ENCODE peak calls at places on chromosomes 16 and 17, in eight cellular contexts. W is HCT116, A is breast epithelium, K is prostate gland, Q is GM12878, B is GM12891, O is K562, U is spleen. S is an unnamed sample.

GRCh38 chr16:57502048-57502775 is 15.9 kb upstream of the DOK4 start:
- DNase-seq in W (no peak), A (no peak), K (no peak), Q (no peak), B (no peak), O (no peak), U (no peak), S (no peak)

GRCh38 chr17:79951361-79952264 is 84.1 kb downstream of the TBC1D16 start:
- DNase-seq in W (no peak), A (no peak), K (peak), Q (no peak), B (no peak), O (no peak), U (no peak), S (no peak)

GRCh38 chr16:49407873-49408565 is 34.4 kb downstream of the C16orf78 start:
- DNase-seq in W (peak), A (peak), K (peak), Q (peak), B (peak), O (peak), U (peak), S (peak)

GRCh38 chr17:81230043-81230820 is 7.5 kb upstream of the CEP131 start:
- DNase-seq in W (no peak), A (no peak), K (no peak), Q (no peak), B (peak), O (peak), U (no peak), S (no peak)

GRCh38 chr16:14334366-14335105 is 263.4 kb downstream of the MRTFB start:
- DNase-seq in W (no peak), A (peak), K (no peak), Q (no peak), B (no peak), O (no peak), U (no peak), S (no peak)

GRCh38 chr16:23020084-23020483 is 129.2 kb downstream of the USP31 start:
- DNase-seq in W (no peak), A (no peak), K (no peak), Q (no peak), B (no peak), O (peak), U (no peak), S (no peak)

GRCh38 chr16:87203060-87203656 is 114.0 kb downstream of the C16orf95 start:
- DNase-seq in W (peak), A (no peak), K (no peak), Q (no peak), B (peak), O (peak), U (no peak), S (peak)

GRCh38 chr17:66459811-66460270 is 157.4 kb downstream of the PRKCA start:
- DNase-seq in W (peak), A (no peak), K (no peak), Q (no peak), B (no peak), O (no peak), U (no peak), S (peak)

GRCh38 chr17:66301864-66302741 is at the start of gene PRKCA:
- DNase-seq in W (peak), A (peak), K (peak), Q (no peak), B (peak), O (peak), U (peak), S (peak)

GRCh38 chr17:11598274-11599221 is at the start of gene DNAH9:
- DNase-seq in W (no peak), A (peak), K (peak), Q (no peak), B (peak), O (peak), U (peak), S (peak)

GRCh38 chr17:17303010-17303846 is at the start of gene NT5M:
- DNase-seq in W (no peak), A (peak), K (peak), Q (no peak), B (peak), O (peak), U (peak), S (peak)
- TF ChIP-seq POLR2AphosphoS5 in W (peak), A (no peak), K (peak), Q (peak), B (no peak), O (peak), U (peak), S (no peak)

GRCh38 chr16:7303677-7304200 is 28.9 kb upstream of the RBFOX1 start:
- DNase-seq in W (no peak), A (no peak), K (no peak), Q (no peak), B (no peak), O (no peak), U (no peak), S (no peak)
- TF ChIP-seq POLR2AphosphoS5 in W (no peak), A (no peak), K (no peak), Q (no peak), B (no peak), O (no peak), U (no peak), S (no peak)

DNA sequence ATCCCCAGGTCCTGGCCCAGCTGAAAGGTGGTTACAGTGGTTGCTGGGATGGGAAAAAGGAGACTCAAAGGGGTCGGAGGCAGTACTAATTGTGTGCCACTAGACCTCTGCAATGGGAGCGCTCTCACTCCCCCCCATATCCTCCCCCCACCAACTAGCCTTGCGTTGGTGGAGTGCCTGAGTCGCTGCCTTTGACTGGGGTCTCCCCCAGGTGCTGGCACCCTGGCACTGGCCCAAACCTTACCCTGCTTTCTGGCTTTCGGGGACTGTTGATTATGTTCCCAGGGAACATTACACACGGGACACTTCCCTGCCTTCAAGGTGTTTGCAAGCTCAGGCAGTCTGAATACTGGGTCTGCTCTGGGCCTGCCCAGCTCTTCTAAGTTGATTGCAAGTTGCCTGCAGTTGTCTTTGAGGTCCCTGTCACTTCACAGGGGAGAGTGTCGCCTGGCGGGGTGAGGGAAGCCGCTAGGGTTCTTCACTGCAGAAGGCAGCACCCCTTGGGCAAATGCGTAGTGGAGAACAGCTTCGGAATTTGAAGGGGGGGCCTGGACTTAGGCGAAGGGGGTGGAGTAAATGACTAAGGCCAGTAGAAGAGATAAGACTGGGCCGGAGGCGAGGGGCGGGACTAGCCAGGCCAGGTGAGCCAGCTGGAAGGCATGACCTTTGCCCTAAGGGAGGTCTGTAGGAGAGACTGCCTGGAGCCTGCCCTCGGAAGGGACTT is 98.0 kb downstream of the RAB11FIP4 start:
- DNase-seq in W (peak), A (no peak), K (no peak), Q (no peak), B (no peak), O (peak), U (no peak), S (peak)
- TF ChIP-seq POLR2AphosphoS5 in W (no peak), A (no peak), K (no peak), Q (no peak), B (no peak), O (no peak), U (no peak), S (peak)

GRCh38 chr17:43024407-43025289 is at the start of gene RND2:
- DNase-seq in W (peak), A (peak), K (peak), Q (peak), B (peak), O (peak), U (peak), S (peak)
- TF ChIP-seq POLR2AphosphoS5 in W (peak), A (peak), K (peak), Q (no peak), B (no peak), O (peak), U (peak), S (no peak)

DNA sequence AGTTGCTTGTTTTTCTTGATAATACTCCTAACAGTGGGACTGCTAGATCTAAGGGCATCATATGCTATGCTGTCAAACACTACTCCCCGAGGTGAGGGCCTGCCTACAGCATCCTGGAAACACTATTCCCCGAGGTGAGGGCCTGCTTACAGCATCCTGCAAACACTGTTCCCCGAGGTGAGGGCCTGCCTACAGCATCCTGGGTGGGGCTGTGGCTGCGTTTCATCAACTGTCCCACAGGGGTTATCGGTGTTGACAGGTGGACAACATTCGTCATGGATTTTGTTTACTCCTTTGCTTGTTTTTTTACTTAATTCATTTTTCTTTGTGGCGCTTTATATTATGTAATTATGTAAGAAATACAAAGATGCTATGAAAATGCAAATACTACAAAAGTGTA is 22.5 kb downstream of the NPRL3 start:
- DNase-seq in W (no peak), A (no peak), K (no peak), Q (no peak), B (no peak), O (peak), U (no peak), S (no peak)
- TF ChIP-seq POLR2AphosphoS5 in W (no peak), A (no peak), K (no peak), Q (no peak), B (no peak), O (no peak), U (no peak), S (no peak)

GRCh38 chr17:7627250-7628121 is at the start of gene SAT2:
- DNase-seq in W (peak), A (peak), K (peak), Q (peak), B (peak), O (peak), U (peak), S (peak)
- TF ChIP-seq POLR2AphosphoS5 in W (peak), A (peak), K (peak), Q (peak), B (no peak), O (peak), U (peak), S (peak)

GRCh38 chr16:60225541-60225940 is 1491.4 kb upstream of the GOT2 start:
- DNase-seq in W (no peak), A (no peak), K (no peak), Q (no peak), B (no peak), O (no peak), U (no peak), S (no peak)
- TF ChIP-seq POLR2AphosphoS5 in W (no peak), A (no peak), K (no peak), Q (no peak), B (no peak), O (no peak), U (no peak), S (no peak)

DNA sequence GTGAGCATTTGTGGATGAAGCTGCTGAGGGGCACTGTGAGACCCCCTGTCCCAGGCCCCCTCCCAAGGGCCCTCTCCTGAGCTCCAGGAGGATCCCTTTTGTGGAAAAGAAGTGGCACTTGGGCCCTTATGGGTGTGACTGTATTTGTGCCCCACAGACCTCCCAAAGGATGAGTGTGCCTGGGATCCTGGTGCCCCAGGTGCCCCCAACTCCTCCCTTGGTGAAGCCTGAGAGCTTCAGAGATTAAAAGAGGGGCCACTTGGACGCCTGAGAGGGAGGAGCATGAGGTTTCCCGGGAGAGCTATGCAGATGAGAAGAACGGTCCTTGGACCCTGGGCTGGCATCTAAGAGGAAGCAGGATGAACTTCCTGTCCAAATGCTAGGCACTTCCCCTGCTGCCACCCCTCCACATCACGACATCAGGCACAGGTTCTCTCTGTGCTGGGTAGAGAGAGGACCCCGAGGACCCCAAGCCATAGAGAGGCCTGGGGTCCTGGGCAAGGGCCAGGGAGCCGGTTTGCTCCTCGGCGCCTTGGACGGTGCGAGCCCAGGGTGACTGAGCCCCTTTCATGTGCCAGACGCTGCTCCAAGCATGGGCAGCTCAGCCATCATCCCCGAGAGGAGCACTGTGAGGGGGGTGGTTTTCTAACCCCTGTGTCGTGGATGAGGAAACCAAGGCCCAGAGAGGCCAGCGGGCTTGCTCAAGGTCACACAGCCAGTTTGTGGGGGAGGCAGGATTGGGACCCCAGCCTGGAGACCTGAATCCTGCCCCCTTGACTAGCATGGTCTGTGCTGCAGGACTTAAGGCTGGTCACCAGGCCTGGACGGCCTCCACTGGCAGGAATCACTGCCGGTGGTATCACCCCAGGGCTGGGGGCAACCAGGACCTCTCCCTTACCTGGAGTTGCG is 5.6 kb upstream of the ADAM11 start:
- DNase-seq in W (no peak), A (no peak), K (no peak), Q (no peak), B (no peak), O (no peak), U (no peak), S (no peak)
- TF ChIP-seq POLR2AphosphoS5 in W (no peak), A (no peak), K (no peak), Q (no peak), B (no peak), O (no peak), U (no peak), S (no peak)

DNA sequence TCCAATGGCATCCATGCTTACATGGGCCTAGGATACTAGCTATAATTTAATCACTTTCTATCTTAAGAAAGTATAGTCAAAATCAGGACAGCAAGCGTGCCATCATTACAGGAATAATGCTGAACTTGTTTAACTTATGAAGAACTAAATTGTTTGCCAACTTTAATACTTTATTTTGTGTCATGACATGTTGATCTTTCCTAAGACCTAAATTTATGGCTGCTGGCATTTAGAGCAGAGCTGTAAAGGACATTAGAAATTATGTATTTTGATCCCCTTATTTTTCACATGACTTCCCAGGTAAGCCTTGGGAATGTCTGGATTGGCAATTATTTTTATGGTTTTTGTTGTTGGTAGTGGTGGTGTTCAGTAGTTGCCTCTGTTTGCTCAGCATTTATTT is 920.3 kb upstream of the GOT2 start:
- DNase-seq in W (no peak), A (no peak), K (no peak), Q (no peak), B (no peak), O (no peak), U (no peak), S (no peak)
- TF ChIP-seq POLR2AphosphoS5 in W (no peak), A (no peak), K (no peak), Q (no peak), B (no peak), O (no peak), U (no peak), S (no peak)

GRCh38 chr16:16992986-16993783 is 477.6 kb downstream of the XYLT1 start:
- DNase-seq in W (no peak), A (no peak), K (no peak), Q (peak), B (no peak), O (no peak), U (no peak), S (no peak)

GRCh38 chr16:16988963-16989362 is 481.8 kb downstream of the XYLT1 start:
- DNase-seq in W (no peak), A (no peak), K (no peak), Q (peak), B (no peak), O (no peak), U (no peak), S (no peak)

GRCh38 chr16:16996830-16997229 is 473.9 kb downstream of the XYLT1 start:
- DNase-seq in W (no peak), A (no peak), K (no peak), Q (no peak), B (no peak), O (peak), U (no peak), S (no peak)

GRCh38 chr16:16994831-16995230 is 475.9 kb downstream of the XYLT1 start:
- DNase-seq in W (no peak), A (no peak), K (no peak), Q (no peak), B (no peak), O (no peak), U (no peak), S (no peak)

GRCh38 chr16:16991711-16992110 is 479.0 kb downstream of the XYLT1 start:
- DNase-seq in W (no peak), A (no peak), K (no peak), Q (no peak), B (no peak), O (peak), U (no peak), S (no peak)
- TF ChIP-seq POLR2AphosphoS5 in W (no peak), A (no peak), K (no peak), Q (no peak), B (no peak), O (no peak), U (no peak), S (no peak)